ENCODE peak calls at places on chromosomes 13 and 19, in seven cellular contexts. V is body of pancreas, R is fibroblast of lung, X is IMR-90, Q is colonic mucosa, T is GM23338, G is aorta. P is an unnamed sample.

GRCh38 chr19:31312004-31312403 is 37.2 kb downstream of the TSHZ3 start:
- DNase-seq in V (no peak), R (peak; percentile 93), X (peak; percentile 87), Q (no peak), T (no peak), G (no peak), P (no peak)

GRCh38 chr19:33998739-33999345 is 173.5 kb upstream of the LSM14A start:
- DNase-seq in V (no peak), R (peak; percentile 6), X (no peak), Q (no peak), T (no peak), G (no peak), P (no peak)

GRCh38 chr13:21901772-21902708 is 231.2 kb downstream of the FGF9 start:
- DNase-seq in V (no peak), R (no peak), X (peak; percentile 4), Q (no peak), T (no peak), G (no peak), P (no peak)

GRCh38 chr19:10888421-10888866 is 17.1 kb downstream of the CARM1 start:
- DNase-seq in V (no peak), R (no peak), X (no peak), Q (no peak), T (peak; percentile 86), G (no peak), P (no peak)

GRCh38 chr13:57988276-57988675 is 356.7 kb downstream of the PCDH17 start:
- DNase-seq in V (no peak), R (no peak), X (no peak), Q (no peak), T (no peak), G (no peak), P (no peak)

GRCh38 chr19:29831041-29831548 is 19.3 kb downstream of the CCNE1 start:
- DNase-seq in V (no peak), R (no peak), X (no peak), Q (no peak), T (no peak), G (peak; percentile 31), P (peak; percentile 83)

GRCh38 chr19:18514800-18515682 is 6.8 kb downstream of the ELL start:
- DNase-seq in V (peak; percentile 65), R (no peak), X (peak; percentile 67), Q (peak; percentile 71), T (no peak), G (peak; percentile 86), P (no peak)

GRCh38 chr19:18109731-18110671 is 12.4 kb downstream of the MAST3 start:
- DNase-seq in V (peak; percentile 75), R (no peak), X (no peak), Q (peak; percentile 80), T (peak; percentile 75), G (peak; percentile 89), P (no peak)

GRCh38 chr19:56622374-56622773 is 20.6 kb upstream of the SMIM17 start:
- DNase-seq in V (no peak), R (no peak), X (no peak), Q (no peak), T (no peak), G (peak; percentile 62), P (no peak)

GRCh38 chr13:24911135-24911524 is 147.2 kb downstream of the RNF17 start:
- DNase-seq in V (no peak), R (peak; percentile 54), X (peak; percentile 74), Q (no peak), T (no peak), G (no peak), P (no peak)

GRCh38 chr13:112818698-112819045 is 128.8 kb downstream of the ATP11A start:
- DNase-seq in V (no peak), R (no peak), X (no peak), Q (no peak), T (no peak), G (peak; percentile 49), P (no peak)

GRCh38 chr13:23506821-23507210 is 63.4 kb upstream of the TNFRSF19 start:
- DNase-seq in V (no peak), R (peak; percentile 98), X (peak; percentile 98), Q (no peak), T (no peak), G (no peak), P (no peak)

GRCh38 chr13:79245937-79246574 is 160.0 kb downstream of the RBM26 start:
- DNase-seq in V (no peak), R (no peak), X (no peak), Q (no peak), T (peak; percentile 11), G (no peak), P (no peak)

GRCh38 chr13:49348748-49349147 is 95.1 kb downstream of the CAB39L start:
- DNase-seq in V (no peak), R (no peak), X (no peak), Q (no peak), T (peak; percentile 78), G (no peak), P (no peak)

GRCh38 chr19:8241646-8242045 is 32.5 kb downstream of the CERS4 start:
- DNase-seq in V (no peak), R (no peak), X (no peak), Q (no peak), T (no peak), G (no peak), P (no peak)
- H3K27ac ChIP-seq in V (peak overlapping the region; percentile 14), R (no peak overlapping the region), X (no peak overlapping the region), Q (no peak overlapping the region), T (no peak overlapping the region), G (no peak overlapping the region), P (no peak overlapping the region)

GRCh38 chr19:47274891-47275865 is 493 bp downstream of the INAFM1 start:
- DNase-seq in V (no peak), R (peak; percentile 25), X (no peak), Q (no peak), T (peak; percentile 62), G (no peak), P (no peak)
- H3K27ac ChIP-seq in V (peak overlapping the region; percentile 65), R (peak overlapping the region; percentile 79), X (peak overlapping the region; percentile 48), Q (peak overlapping the region; percentile 55), T (no peak overlapping the region), G (no peak overlapping the region), P (no peak overlapping the region)

GRCh38 chr13:110265682-110266430 is 41.1 kb downstream of the COL4A1 start:
- DNase-seq in V (no peak), R (peak; percentile 52), X (no peak), Q (no peak), T (no peak), G (peak; percentile 91), P (no peak)
- H3K27ac ChIP-seq in V (peak overlapping the region; percentile 40), R (peak overlapping the region; percentile 7), X (no peak overlapping the region), Q (no peak overlapping the region), T (no peak overlapping the region), G (peak overlapping the region; percentile 2), P (no peak overlapping the region)

GRCh38 chr13:52450793-52451116 is 321 bp upstream of the VPS36 start:
- DNase-seq in V (no peak), R (no peak), X (no peak), Q (no peak), T (no peak), G (no peak), P (no peak)
- H3K27ac ChIP-seq in V (peak overlapping the region; percentile 97), R (no peak overlapping the region), X (no peak overlapping the region), Q (no peak overlapping the region), T (no peak overlapping the region), G (no peak overlapping the region), P (peak overlapping the region; percentile 90)

DNA sequence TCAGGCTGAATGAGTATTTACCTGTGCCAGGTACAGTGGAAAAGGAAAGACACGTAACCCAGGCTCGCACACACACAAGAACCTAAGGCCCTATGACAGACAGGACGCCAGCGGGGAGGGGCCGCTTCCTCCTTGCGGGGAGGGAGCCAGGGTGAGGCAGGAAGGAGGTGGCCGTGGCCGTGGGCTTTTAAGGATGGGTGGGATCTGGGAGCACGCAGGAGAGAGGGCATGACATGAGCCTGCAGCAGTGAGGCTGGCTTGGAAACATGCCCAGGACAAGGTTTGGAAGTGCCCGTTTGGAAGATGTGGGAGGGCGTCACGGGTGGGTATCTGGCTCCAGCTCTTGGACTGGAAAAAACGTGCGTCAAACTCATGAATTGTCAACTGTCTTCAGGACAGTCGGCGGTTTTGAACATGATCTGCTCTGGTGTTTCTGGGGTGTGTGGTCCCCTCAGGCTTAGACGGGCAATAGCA is 20.1 kb downstream of the SH3GL1 start:
- DNase-seq in V (no peak), R (no peak), X (no peak), Q (no peak), T (no peak), G (no peak), P (no peak)
- H3K27ac ChIP-seq in V (peak overlapping the region; percentile 76), R (no peak overlapping the region), X (no peak overlapping the region), Q (peak overlapping the region; percentile 35), T (no peak overlapping the region), G (no peak overlapping the region), P (peak overlapping the region; percentile 96)